ENCODE peak calls at places on chromosomes 11 and 22, in ten cellular contexts. One of them, this sample, is unnamed.
A peak's percentile ranks its signal among the peaks of the same experiment; 100 is the strongest.

GRCh38 chr22:20112623-20113511 is 3.0 kb upstream of the RANBP1 start:
- DNase-seq in AG04450: no peak
- DNase-seq in brain microvascular endothelial cell: no peak
- DNase-seq in adrenal gland: no peak
- DNase-seq in Panc1: no peak
- DNase-seq in HL-60: no peak
- DNase-seq in fibroblast of lung: no peak
- DNase-seq in right lobe of liver: peak; percentile 16
- DNase-seq in CD4-positive, alpha-beta T cell: no peak
- DNase-seq in neural progenitor cell: no peak
- DNase-seq in this sample: no peak

GRCh38 chr22:41940853-41941765 is 5.8 kb downstream of the CENPM start:
- DNase-seq in AG04450: peak; percentile 64
- DNase-seq in brain microvascular endothelial cell: peak; percentile 79
- DNase-seq in adrenal gland: peak; percentile 86
- DNase-seq in Panc1: peak; percentile 51
- DNase-seq in HL-60: peak; percentile 65
- DNase-seq in fibroblast of lung: peak; percentile 96
- DNase-seq in right lobe of liver: peak; percentile 79
- DNase-seq in CD4-positive, alpha-beta T cell: peak; percentile 82
- DNase-seq in neural progenitor cell: peak; percentile 86
- DNase-seq in this sample: no peak

GRCh38 chr11:69013009-69013951 is at the start of gene MRGPRF:
- DNase-seq in AG04450: peak; percentile 84
- DNase-seq in brain microvascular endothelial cell: peak; percentile 20
- DNase-seq in adrenal gland: peak; percentile 36
- DNase-seq in Panc1: no peak
- DNase-seq in HL-60: no peak
- DNase-seq in fibroblast of lung: peak; percentile 97
- DNase-seq in right lobe of liver: peak; percentile 56
- DNase-seq in CD4-positive, alpha-beta T cell: no peak
- DNase-seq in neural progenitor cell: peak; percentile 70
- DNase-seq in this sample: no peak

GRCh38 chr11:44243633-44244343 is 66.2 kb downstream of the ALX4 start:
- DNase-seq in AG04450: no peak
- DNase-seq in brain microvascular endothelial cell: peak; percentile 36
- DNase-seq in adrenal gland: no peak
- DNase-seq in Panc1: no peak
- DNase-seq in HL-60: no peak
- DNase-seq in fibroblast of lung: peak; percentile 34
- DNase-seq in right lobe of liver: no peak
- DNase-seq in CD4-positive, alpha-beta T cell: no peak
- DNase-seq in neural progenitor cell: peak; percentile 85
- DNase-seq in this sample: peak; percentile 80

GRCh38 chr22:50138988-50139387 is 31.5 kb upstream of the PANX2 start:
- DNase-seq in AG04450: no peak
- DNase-seq in brain microvascular endothelial cell: no peak
- DNase-seq in adrenal gland: no peak
- DNase-seq in Panc1: no peak
- DNase-seq in HL-60: no peak
- DNase-seq in fibroblast of lung: no peak
- DNase-seq in right lobe of liver: no peak
- DNase-seq in CD4-positive, alpha-beta T cell: no peak
- DNase-seq in neural progenitor cell: no peak
- DNase-seq in this sample: no peak

GRCh38 chr11:84947970-84948600 is 679.1 kb downstream of the DLG2 start:
- DNase-seq in AG04450: no peak
- DNase-seq in brain microvascular endothelial cell: no peak
- DNase-seq in adrenal gland: no peak
- DNase-seq in Panc1: no peak
- DNase-seq in HL-60: no peak
- DNase-seq in fibroblast of lung: no peak
- DNase-seq in right lobe of liver: no peak
- DNase-seq in CD4-positive, alpha-beta T cell: no peak
- DNase-seq in neural progenitor cell: no peak
- DNase-seq in this sample: no peak

GRCh38 chr11:9760180-9760550 is 96.3 kb downstream of the SWAP70 start:
- DNase-seq in AG04450: peak; percentile 90
- DNase-seq in brain microvascular endothelial cell: peak; percentile 88
- DNase-seq in adrenal gland: peak; percentile 46
- DNase-seq in Panc1: no peak
- DNase-seq in HL-60: no peak
- DNase-seq in fibroblast of lung: peak; percentile 98
- DNase-seq in right lobe of liver: peak; percentile 55
- DNase-seq in CD4-positive, alpha-beta T cell: no peak
- DNase-seq in neural progenitor cell: no peak
- DNase-seq in this sample: no peak

GRCh38 chr11:103326070-103326794 is 217.0 kb downstream of the DYNC2H1 start:
- DNase-seq in AG04450: peak; percentile 45
- DNase-seq in brain microvascular endothelial cell: peak; percentile 90
- DNase-seq in adrenal gland: peak; percentile 61
- DNase-seq in Panc1: peak; percentile 48
- DNase-seq in HL-60: peak; percentile 20
- DNase-seq in fibroblast of lung: peak; percentile 83
- DNase-seq in right lobe of liver: no peak
- DNase-seq in CD4-positive, alpha-beta T cell: no peak
- DNase-seq in neural progenitor cell: peak; percentile 69
- DNase-seq in this sample: peak; percentile 60

GRCh38 chr11:63663809-63664208 is 7.4 kb downstream of the ATL3 start:
- DNase-seq in AG04450: no peak
- DNase-seq in brain microvascular endothelial cell: peak; percentile 73
- DNase-seq in adrenal gland: no peak
- DNase-seq in Panc1: no peak
- DNase-seq in HL-60: no peak
- DNase-seq in fibroblast of lung: peak; percentile 63
- DNase-seq in right lobe of liver: no peak
- DNase-seq in CD4-positive, alpha-beta T cell: no peak
- DNase-seq in neural progenitor cell: no peak
- DNase-seq in this sample: no peak

GRCh38 chr22:23154461-23154860 is 9.2 kb downstream of the RAB36 start:
- DNase-seq in AG04450: no peak
- DNase-seq in brain microvascular endothelial cell: no peak
- DNase-seq in adrenal gland: no peak
- DNase-seq in Panc1: no peak
- DNase-seq in HL-60: no peak
- DNase-seq in fibroblast of lung: no peak
- DNase-seq in right lobe of liver: no peak
- DNase-seq in CD4-positive, alpha-beta T cell: no peak
- DNase-seq in neural progenitor cell: no peak
- DNase-seq in this sample: no peak

DNA sequence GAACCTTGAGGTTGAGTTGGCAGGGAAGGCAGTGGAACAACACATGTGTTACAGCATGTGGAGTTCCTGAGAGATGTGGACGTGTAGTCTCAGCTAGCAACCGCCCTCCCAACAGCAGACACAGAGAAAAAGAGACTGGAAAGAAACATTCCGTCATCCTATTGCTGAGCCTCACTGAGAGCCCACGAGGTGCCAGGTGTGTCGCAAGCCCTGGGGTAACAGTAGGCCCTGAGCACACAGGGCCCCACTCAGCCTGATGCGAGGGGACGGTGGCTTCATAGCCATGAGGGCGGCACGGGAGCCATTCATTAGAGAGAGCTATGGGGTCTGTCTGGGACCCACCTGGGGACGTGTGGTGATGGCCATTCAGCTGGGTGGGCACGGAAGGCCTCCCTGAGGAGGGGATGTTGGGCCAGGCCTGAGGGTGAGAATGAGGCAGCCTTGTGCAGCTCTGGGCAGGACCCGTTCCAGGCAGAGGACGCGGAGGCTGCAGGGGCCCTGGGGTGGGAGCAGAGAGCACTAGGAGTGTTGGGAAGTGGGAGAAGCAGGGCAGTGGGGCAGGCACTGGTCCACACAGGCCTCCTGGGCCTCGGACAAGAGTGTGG is 26.2 kb downstream of the MPPED1 start:
- DNase-seq in AG04450: no peak
- DNase-seq in brain microvascular endothelial cell: no peak
- DNase-seq in adrenal gland: no peak
- DNase-seq in Panc1: no peak
- DNase-seq in HL-60: no peak
- DNase-seq in fibroblast of lung: no peak
- DNase-seq in right lobe of liver: no peak
- DNase-seq in CD4-positive, alpha-beta T cell: no peak
- DNase-seq in neural progenitor cell: no peak
- DNase-seq in this sample: no peak
- H3K27ac ChIP-seq in AG04450: no peak overlapping the region
- H3K27ac ChIP-seq in brain microvascular endothelial cell: no peak overlapping the region
- H3K27ac ChIP-seq in adrenal gland: no peak overlapping the region
- H3K27ac ChIP-seq in Panc1: no peak overlapping the region
- H3K27ac ChIP-seq in HL-60: no peak overlapping the region
- H3K27ac ChIP-seq in fibroblast of lung: no peak overlapping the region
- H3K27ac ChIP-seq in right lobe of liver: no peak overlapping the region
- H3K27ac ChIP-seq in CD4-positive, alpha-beta T cell: no peak overlapping the region
- H3K27ac ChIP-seq in neural progenitor cell: no peak overlapping the region
- H3K27ac ChIP-seq in this sample: no peak overlapping the region

DNA sequence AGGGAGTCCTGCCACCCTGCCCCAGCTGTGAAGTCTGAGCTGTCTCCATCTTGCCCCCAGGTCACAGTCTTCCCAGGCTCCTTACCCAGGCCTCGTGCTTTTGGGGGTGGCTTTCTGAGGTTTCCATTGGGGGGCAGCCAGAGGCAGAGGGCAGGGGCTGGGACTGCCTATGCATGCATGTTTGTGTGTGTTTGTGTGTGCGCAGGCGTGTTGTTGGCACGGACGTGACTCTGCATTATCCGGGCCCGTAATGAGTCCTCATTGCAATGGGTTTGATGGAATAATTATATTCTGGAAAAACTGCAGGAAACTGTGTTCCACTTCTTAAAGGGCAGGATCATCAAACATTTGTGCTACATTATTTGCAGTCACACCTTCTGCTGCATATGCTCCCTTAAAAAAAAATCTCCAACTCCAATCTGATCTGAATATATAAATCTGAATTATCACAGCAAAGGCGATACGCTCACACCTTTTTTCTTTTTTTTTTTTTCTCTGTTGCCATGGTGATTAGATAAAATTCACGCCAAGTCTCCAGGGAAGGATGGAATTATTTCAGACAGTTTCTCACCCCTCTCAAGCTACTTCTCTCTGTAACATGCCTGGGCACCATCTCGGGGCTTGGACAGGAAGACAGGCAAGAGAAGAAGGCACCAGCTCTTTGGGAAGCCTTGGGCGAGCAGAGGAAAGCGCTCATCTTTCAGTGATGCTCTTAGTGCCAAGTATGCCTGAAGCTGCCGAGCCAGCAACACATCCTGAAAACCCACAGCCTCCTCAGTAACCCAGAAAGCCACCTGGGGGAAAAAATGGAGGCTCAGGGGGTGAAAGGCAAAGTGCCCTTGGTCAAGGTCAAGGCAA is 45.9 kb downstream of the DSCAML1 start:
- DNase-seq in AG04450: no peak
- DNase-seq in brain microvascular endothelial cell: no peak
- DNase-seq in adrenal gland: no peak
- DNase-seq in Panc1: no peak
- DNase-seq in HL-60: no peak
- DNase-seq in fibroblast of lung: no peak
- DNase-seq in right lobe of liver: no peak
- DNase-seq in CD4-positive, alpha-beta T cell: no peak
- DNase-seq in neural progenitor cell: no peak
- DNase-seq in this sample: no peak
- H3K27ac ChIP-seq in AG04450: no peak overlapping the region
- H3K27ac ChIP-seq in brain microvascular endothelial cell: no peak overlapping the region
- H3K27ac ChIP-seq in adrenal gland: no peak overlapping the region
- H3K27ac ChIP-seq in Panc1: no peak overlapping the region
- H3K27ac ChIP-seq in HL-60: no peak overlapping the region
- H3K27ac ChIP-seq in fibroblast of lung: no peak overlapping the region
- H3K27ac ChIP-seq in right lobe of liver: no peak overlapping the region
- H3K27ac ChIP-seq in CD4-positive, alpha-beta T cell: no peak overlapping the region
- H3K27ac ChIP-seq in neural progenitor cell: no peak overlapping the region
- H3K27ac ChIP-seq in this sample: no peak overlapping the region

DNA sequence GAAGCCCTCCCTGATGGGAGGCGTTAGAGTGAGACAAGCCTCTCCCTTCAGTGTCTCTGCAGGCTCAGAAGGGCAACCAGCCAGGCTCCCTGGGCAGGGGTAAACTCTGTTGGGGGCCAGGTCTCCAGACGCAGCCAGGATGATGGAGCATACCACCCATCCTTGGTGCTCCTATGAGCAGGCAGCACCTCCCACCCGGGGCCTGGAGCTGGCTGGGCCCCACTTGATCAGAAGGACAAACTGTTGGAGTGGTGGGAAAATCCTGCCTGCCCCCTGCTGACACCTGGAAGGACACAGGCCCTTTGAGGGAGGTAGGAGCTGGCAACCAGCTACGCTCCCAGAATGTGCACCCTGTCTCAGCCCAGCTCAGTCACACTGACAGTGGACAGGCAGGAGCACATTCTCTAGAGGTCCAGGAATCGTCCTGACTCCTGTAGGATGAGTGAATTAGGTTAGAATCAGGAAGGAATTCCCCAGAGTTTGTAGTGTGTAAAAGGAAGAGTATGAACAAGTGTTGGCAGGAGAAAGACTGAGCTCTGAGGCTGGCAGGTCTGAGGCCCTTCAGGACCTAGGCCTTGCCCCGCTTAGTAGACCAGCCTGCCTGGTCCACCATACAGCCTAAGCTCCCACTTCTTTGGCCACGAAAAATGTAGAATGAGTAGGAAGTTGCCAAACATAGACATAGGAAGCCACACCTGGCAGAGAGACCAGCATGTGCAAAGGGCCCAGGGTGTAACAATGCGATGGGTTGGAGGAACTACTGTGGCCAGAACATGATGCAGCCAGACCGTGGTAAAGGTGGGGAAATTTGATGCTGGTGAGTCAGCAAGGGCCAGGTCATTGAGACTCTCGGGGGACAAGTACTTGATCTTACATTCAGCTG is 19.1 kb downstream of the ARHGEF17 start:
- DNase-seq in AG04450: no peak
- DNase-seq in brain microvascular endothelial cell: no peak
- DNase-seq in adrenal gland: no peak
- DNase-seq in Panc1: no peak
- DNase-seq in HL-60: peak; percentile 43
- DNase-seq in fibroblast of lung: peak; percentile 58
- DNase-seq in right lobe of liver: no peak
- DNase-seq in CD4-positive, alpha-beta T cell: no peak
- DNase-seq in neural progenitor cell: no peak
- DNase-seq in this sample: no peak
- H3K27ac ChIP-seq in AG04450: peak overlapping the region; percentile 31
- H3K27ac ChIP-seq in brain microvascular endothelial cell: no peak overlapping the region
- H3K27ac ChIP-seq in adrenal gland: peak overlapping the region; percentile 59
- H3K27ac ChIP-seq in Panc1: no peak overlapping the region
- H3K27ac ChIP-seq in HL-60: peak overlapping the region; percentile 14
- H3K27ac ChIP-seq in fibroblast of lung: peak overlapping the region; percentile 30
- H3K27ac ChIP-seq in right lobe of liver: no peak overlapping the region
- H3K27ac ChIP-seq in CD4-positive, alpha-beta T cell: no peak overlapping the region
- H3K27ac ChIP-seq in neural progenitor cell: no peak overlapping the region
- H3K27ac ChIP-seq in this sample: no peak overlapping the region

DNA sequence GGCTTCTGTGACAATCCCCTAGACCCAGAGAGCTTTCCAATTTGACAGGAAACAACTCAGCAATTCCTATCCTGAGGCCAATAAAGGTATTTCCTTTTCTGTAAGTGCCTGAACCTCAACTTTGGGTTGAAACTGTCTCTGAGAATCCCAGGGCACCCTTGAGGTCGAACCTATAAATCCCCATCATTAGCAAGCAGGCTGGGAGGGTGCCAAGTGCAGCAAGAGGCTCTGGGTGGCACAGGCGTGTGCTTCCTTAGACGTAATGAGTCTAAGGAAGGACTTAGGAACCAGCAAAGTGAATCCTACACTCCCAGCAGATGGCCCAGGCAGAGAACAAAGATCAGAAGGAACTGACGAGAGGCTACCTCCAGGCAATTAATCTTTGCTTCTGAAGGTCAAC is 234.2 kb upstream of the NARS2 start:
- DNase-seq in AG04450: no peak
- DNase-seq in brain microvascular endothelial cell: no peak
- DNase-seq in adrenal gland: no peak
- DNase-seq in Panc1: no peak
- DNase-seq in HL-60: no peak
- DNase-seq in fibroblast of lung: no peak
- DNase-seq in right lobe of liver: no peak
- DNase-seq in CD4-positive, alpha-beta T cell: no peak
- DNase-seq in neural progenitor cell: no peak
- DNase-seq in this sample: no peak
- H3K27ac ChIP-seq in AG04450: peak overlapping the region; percentile 94
- H3K27ac ChIP-seq in brain microvascular endothelial cell: no peak overlapping the region
- H3K27ac ChIP-seq in adrenal gland: peak overlapping the region; percentile 50
- H3K27ac ChIP-seq in Panc1: no peak overlapping the region
- H3K27ac ChIP-seq in HL-60: no peak overlapping the region
- H3K27ac ChIP-seq in fibroblast of lung: peak overlapping the region; percentile 77
- H3K27ac ChIP-seq in right lobe of liver: no peak overlapping the region
- H3K27ac ChIP-seq in CD4-positive, alpha-beta T cell: no peak overlapping the region
- H3K27ac ChIP-seq in neural progenitor cell: no peak overlapping the region
- H3K27ac ChIP-seq in this sample: no peak overlapping the region

This sample was measured in iPS DF 6.9.